ENCODE peak calls at places on chromosomes 3 and 15, in six cellular contexts. One of them, this sample, is unnamed.

GRCh38 chr15:38736686-38737085 is 172.1 kb upstream of the RASGRP1 start:
- DNase-seq in thoracic aorta: no peak
- DNase-seq in dorsolateral prefrontal cortex: no peak
- DNase-seq in right lobe of liver: no peak
- DNase-seq in kidney epithelial cell: no peak
- DNase-seq in choroid plexus epithelial cell: no peak
- DNase-seq in this sample: no peak

GRCh38 chr15:59199775-59200465 is 6.7 kb upstream of the LDHAL6B start:
- DNase-seq in thoracic aorta: no peak
- DNase-seq in dorsolateral prefrontal cortex: no peak
- DNase-seq in right lobe of liver: no peak
- DNase-seq in kidney epithelial cell: peak
- DNase-seq in choroid plexus epithelial cell: peak
- DNase-seq in this sample: no peak

GRCh38 chr15:40137011-40137906 is 23.6 kb upstream of the BUB1B start:
- DNase-seq in thoracic aorta: no peak
- DNase-seq in dorsolateral prefrontal cortex: no peak
- DNase-seq in right lobe of liver: no peak
- DNase-seq in kidney epithelial cell: no peak
- DNase-seq in choroid plexus epithelial cell: no peak
- DNase-seq in this sample: no peak

GRCh38 chr3:179181993-179182551 is 33.9 kb downstream of the PIK3CA start:
- DNase-seq in thoracic aorta: no peak
- DNase-seq in dorsolateral prefrontal cortex: no peak
- DNase-seq in right lobe of liver: no peak
- DNase-seq in kidney epithelial cell: no peak
- DNase-seq in choroid plexus epithelial cell: peak
- DNase-seq in this sample: no peak

GRCh38 chr15:36590838-36591237 is 11.4 kb downstream of the CDIN1 start:
- DNase-seq in thoracic aorta: no peak
- DNase-seq in dorsolateral prefrontal cortex: no peak
- DNase-seq in right lobe of liver: no peak
- DNase-seq in kidney epithelial cell: peak
- DNase-seq in choroid plexus epithelial cell: peak
- DNase-seq in this sample: no peak

GRCh38 chr15:79357566-79357965 is 46.7 kb downstream of the TMED3 start:
- DNase-seq in thoracic aorta: no peak
- DNase-seq in dorsolateral prefrontal cortex: no peak
- DNase-seq in right lobe of liver: no peak
- DNase-seq in kidney epithelial cell: no peak
- DNase-seq in choroid plexus epithelial cell: no peak
- DNase-seq in this sample: no peak

GRCh38 chr3:120098710-120099109 is 4.5 kb upstream of the GSK3B start:
- DNase-seq in thoracic aorta: no peak
- DNase-seq in dorsolateral prefrontal cortex: no peak
- DNase-seq in right lobe of liver: no peak
- DNase-seq in kidney epithelial cell: no peak
- DNase-seq in choroid plexus epithelial cell: no peak
- DNase-seq in this sample: no peak

GRCh38 chr15:99384992-99385669 is 133.8 kb downstream of the LRRC28 start:
- DNase-seq in thoracic aorta: no peak
- DNase-seq in dorsolateral prefrontal cortex: no peak
- DNase-seq in right lobe of liver: no peak
- DNase-seq in kidney epithelial cell: no peak
- DNase-seq in choroid plexus epithelial cell: peak
- DNase-seq in this sample: no peak

GRCh38 chr15:24745276-24745675 is 69.7 kb downstream of the NPAP1 start:
- DNase-seq in thoracic aorta: no peak
- DNase-seq in dorsolateral prefrontal cortex: no peak
- DNase-seq in right lobe of liver: no peak
- DNase-seq in kidney epithelial cell: no peak
- DNase-seq in choroid plexus epithelial cell: no peak
- DNase-seq in this sample: no peak

GRCh38 chr15:26032162-26032846 is 169.2 kb upstream of the ATP10A start:
- DNase-seq in thoracic aorta: no peak
- DNase-seq in dorsolateral prefrontal cortex: no peak
- DNase-seq in right lobe of liver: no peak
- DNase-seq in kidney epithelial cell: no peak
- DNase-seq in choroid plexus epithelial cell: no peak
- DNase-seq in this sample: no peak

GRCh38 chr3:48595526-48596121 is 495 bp upstream of the COL7A1 start:
- DNase-seq in thoracic aorta: peak
- DNase-seq in dorsolateral prefrontal cortex: no peak
- DNase-seq in right lobe of liver: no peak
- DNase-seq in kidney epithelial cell: peak
- DNase-seq in choroid plexus epithelial cell: peak
- DNase-seq in this sample: no peak

GRCh38 chr3:114709102-114709501 is 415.3 kb downstream of the TIGIT start:
- DNase-seq in thoracic aorta: no peak
- DNase-seq in dorsolateral prefrontal cortex: no peak
- DNase-seq in right lobe of liver: no peak
- DNase-seq in kidney epithelial cell: peak
- DNase-seq in choroid plexus epithelial cell: peak
- DNase-seq in this sample: no peak

GRCh38 chr3:79236488-79236887 is 531.3 kb downstream of the ROBO1 start:
- DNase-seq in thoracic aorta: no peak
- DNase-seq in dorsolateral prefrontal cortex: no peak
- DNase-seq in right lobe of liver: no peak
- DNase-seq in kidney epithelial cell: no peak
- DNase-seq in choroid plexus epithelial cell: peak
- DNase-seq in this sample: no peak

GRCh38 chr3:195853930-195854478 is 42.3 kb upstream of the MUC4 start:
- DNase-seq in thoracic aorta: no peak
- DNase-seq in dorsolateral prefrontal cortex: no peak
- DNase-seq in right lobe of liver: no peak
- DNase-seq in kidney epithelial cell: no peak
- DNase-seq in choroid plexus epithelial cell: no peak
- DNase-seq in this sample: no peak

GRCh38 chr3:182793663-182794454 is 555 bp downstream of the ATP11B start:
- DNase-seq in thoracic aorta: no peak
- DNase-seq in dorsolateral prefrontal cortex: no peak
- DNase-seq in right lobe of liver: peak
- DNase-seq in kidney epithelial cell: no peak
- DNase-seq in choroid plexus epithelial cell: peak
- DNase-seq in this sample: peak

GRCh38 chr3:181872887-181873286 is 161.2 kb downstream of the SOX2 start:
- DNase-seq in thoracic aorta: no peak
- DNase-seq in dorsolateral prefrontal cortex: no peak
- DNase-seq in right lobe of liver: no peak
- DNase-seq in kidney epithelial cell: no peak
- DNase-seq in choroid plexus epithelial cell: no peak
- DNase-seq in this sample: no peak

GRCh38 chr3:117645561-117646242 is 936.1 kb downstream of the TUSC7 start:
- DNase-seq in thoracic aorta: no peak
- DNase-seq in dorsolateral prefrontal cortex: no peak
- DNase-seq in right lobe of liver: no peak
- DNase-seq in kidney epithelial cell: no peak
- DNase-seq in choroid plexus epithelial cell: peak
- DNase-seq in this sample: no peak

GRCh38 chr3:57041674-57042073 is 18.8 kb upstream of the SPATA12 start:
- DNase-seq in thoracic aorta: no peak
- DNase-seq in dorsolateral prefrontal cortex: no peak
- DNase-seq in right lobe of liver: no peak
- DNase-seq in kidney epithelial cell: no peak
- DNase-seq in choroid plexus epithelial cell: no peak
- DNase-seq in this sample: no peak

GRCh38 chr15:56598991-56599390 is 134.1 kb upstream of the MNS1 start:
- DNase-seq in thoracic aorta: no peak
- DNase-seq in dorsolateral prefrontal cortex: no peak
- DNase-seq in right lobe of liver: no peak
- DNase-seq in kidney epithelial cell: no peak
- DNase-seq in choroid plexus epithelial cell: peak
- DNase-seq in this sample: no peak

GRCh38 chr3:147384210-147385058 is 21.9 kb downstream of the ZIC4 start:
- DNase-seq in thoracic aorta: no peak
- DNase-seq in dorsolateral prefrontal cortex: no peak
- DNase-seq in right lobe of liver: no peak
- DNase-seq in kidney epithelial cell: no peak
- DNase-seq in choroid plexus epithelial cell: no peak
- DNase-seq in this sample: peak

GRCh38 chr3:127887321-127887720 is 27.7 kb upstream of the KBTBD12 start:
- DNase-seq in thoracic aorta: no peak
- DNase-seq in dorsolateral prefrontal cortex: no peak
- DNase-seq in right lobe of liver: no peak
- DNase-seq in kidney epithelial cell: peak
- DNase-seq in choroid plexus epithelial cell: peak
- DNase-seq in this sample: no peak

GRCh38 chr15:74628949-74629348 is 13.3 kb downstream of the CLK3 start:
- DNase-seq in thoracic aorta: no peak
- DNase-seq in dorsolateral prefrontal cortex: no peak
- DNase-seq in right lobe of liver: no peak
- DNase-seq in kidney epithelial cell: no peak
- DNase-seq in choroid plexus epithelial cell: no peak
- DNase-seq in this sample: no peak

GRCh38 chr3:4730734-4731133 is 237.6 kb downstream of the ITPR1 start:
- DNase-seq in thoracic aorta: no peak
- DNase-seq in dorsolateral prefrontal cortex: no peak
- DNase-seq in right lobe of liver: no peak
- DNase-seq in kidney epithelial cell: no peak
- DNase-seq in choroid plexus epithelial cell: no peak
- DNase-seq in this sample: no peak

GRCh38 chr15:72227192-72227586 is 3.8 kb downstream of the PKM start:
- DNase-seq in thoracic aorta: no peak
- DNase-seq in dorsolateral prefrontal cortex: no peak
- DNase-seq in right lobe of liver: no peak
- DNase-seq in kidney epithelial cell: peak
- DNase-seq in choroid plexus epithelial cell: peak
- DNase-seq in this sample: no peak

GRCh38 chr15:92899910-92900711 is at the start of gene CHD2:
- DNase-seq in thoracic aorta: no peak
- DNase-seq in dorsolateral prefrontal cortex: no peak
- DNase-seq in right lobe of liver: peak
- DNase-seq in kidney epithelial cell: no peak
- DNase-seq in choroid plexus epithelial cell: peak
- DNase-seq in this sample: peak

GRCh38 chr3:126288314-126288713 is 68.9 kb downstream of the KLF15 start:
- DNase-seq in thoracic aorta: no peak
- DNase-seq in dorsolateral prefrontal cortex: no peak
- DNase-seq in right lobe of liver: no peak
- DNase-seq in kidney epithelial cell: no peak
- DNase-seq in choroid plexus epithelial cell: no peak
- DNase-seq in this sample: peak

GRCh38 chr3:115341208-115341607 is 194.1 kb upstream of the ZBTB20 start:
- DNase-seq in thoracic aorta: no peak
- DNase-seq in dorsolateral prefrontal cortex: no peak
- DNase-seq in right lobe of liver: no peak
- DNase-seq in kidney epithelial cell: peak
- DNase-seq in choroid plexus epithelial cell: peak
- DNase-seq in this sample: no peak

GRCh38 chr3:45946307-45946706 is 3.0 kb downstream of the CXCR6 start:
- DNase-seq in thoracic aorta: no peak
- DNase-seq in dorsolateral prefrontal cortex: no peak
- DNase-seq in right lobe of liver: no peak
- DNase-seq in kidney epithelial cell: no peak
- DNase-seq in choroid plexus epithelial cell: no peak
- DNase-seq in this sample: no peak
- TF ChIP-seq CTCF in thoracic aorta: no peak
- TF ChIP-seq CTCF in dorsolateral prefrontal cortex: no peak
- TF ChIP-seq CTCF in right lobe of liver: no peak
- TF ChIP-seq CTCF in kidney epithelial cell: no peak
- TF ChIP-seq CTCF in choroid plexus epithelial cell: peak
- TF ChIP-seq CTCF in this sample: no peak

DNA sequence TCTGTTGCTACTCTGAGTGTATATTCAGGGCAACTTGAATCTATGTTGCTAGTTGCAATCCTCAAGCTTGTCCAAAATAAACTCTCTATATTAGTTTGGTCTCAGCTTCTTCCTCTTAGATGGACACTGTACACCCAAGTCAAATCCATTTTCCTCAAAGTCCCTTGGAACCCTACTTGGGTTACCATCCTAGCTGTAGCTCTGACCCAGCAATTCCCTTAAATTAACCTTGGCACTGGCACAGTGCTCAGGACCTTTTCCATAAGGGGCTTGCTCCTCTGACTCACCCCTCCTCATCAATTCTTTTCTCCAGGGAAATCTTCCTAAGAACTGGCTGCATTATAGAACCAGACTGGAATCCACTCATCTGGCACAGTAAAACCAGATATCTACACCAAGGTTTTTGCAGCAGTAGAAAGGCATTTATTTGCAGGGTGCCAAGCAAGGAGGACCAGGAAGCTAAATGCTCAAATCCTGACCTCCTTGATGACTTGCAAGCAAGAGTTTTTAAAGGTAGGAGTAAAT is 44.9 kb upstream of the B3GALNT1 start:
- DNase-seq in thoracic aorta: no peak
- DNase-seq in dorsolateral prefrontal cortex: no peak
- DNase-seq in right lobe of liver: no peak
- DNase-seq in kidney epithelial cell: no peak
- DNase-seq in choroid plexus epithelial cell: peak
- DNase-seq in this sample: no peak
- TF ChIP-seq CTCF in thoracic aorta: no peak
- TF ChIP-seq CTCF in dorsolateral prefrontal cortex: no peak
- TF ChIP-seq CTCF in right lobe of liver: no peak
- TF ChIP-seq CTCF in kidney epithelial cell: no peak
- TF ChIP-seq CTCF in choroid plexus epithelial cell: no peak
- TF ChIP-seq CTCF in this sample: no peak

GRCh38 chr3:69791111-69791510 is 51.8 kb downstream of the MITF start:
- DNase-seq in thoracic aorta: peak
- DNase-seq in dorsolateral prefrontal cortex: no peak
- DNase-seq in right lobe of liver: no peak
- DNase-seq in kidney epithelial cell: no peak
- DNase-seq in choroid plexus epithelial cell: peak
- DNase-seq in this sample: no peak

GRCh38 chr3:69787436-69788168 is 48.3 kb downstream of the MITF start:
- DNase-seq in thoracic aorta: no peak
- DNase-seq in dorsolateral prefrontal cortex: no peak
- DNase-seq in right lobe of liver: no peak
- DNase-seq in kidney epithelial cell: peak
- DNase-seq in choroid plexus epithelial cell: peak
- DNase-seq in this sample: no peak

GRCh38 chr3:69786854-69787253 is 47.6 kb downstream of the MITF start:
- DNase-seq in thoracic aorta: no peak
- DNase-seq in dorsolateral prefrontal cortex: no peak
- DNase-seq in right lobe of liver: no peak
- DNase-seq in kidney epithelial cell: no peak
- DNase-seq in choroid plexus epithelial cell: no peak
- DNase-seq in this sample: no peak

GRCh38 chr3:69791919-69792399 is 52.7 kb downstream of the MITF start:
- DNase-seq in thoracic aorta: no peak
- DNase-seq in dorsolateral prefrontal cortex: no peak
- DNase-seq in right lobe of liver: no peak
- DNase-seq in kidney epithelial cell: no peak
- DNase-seq in choroid plexus epithelial cell: peak
- DNase-seq in this sample: no peak
- TF ChIP-seq CTCF in thoracic aorta: peak
- TF ChIP-seq CTCF in dorsolateral prefrontal cortex: no peak
- TF ChIP-seq CTCF in right lobe of liver: peak
- TF ChIP-seq CTCF in kidney epithelial cell: peak
- TF ChIP-seq CTCF in choroid plexus epithelial cell: peak
- TF ChIP-seq CTCF in this sample: no peak

DNA sequence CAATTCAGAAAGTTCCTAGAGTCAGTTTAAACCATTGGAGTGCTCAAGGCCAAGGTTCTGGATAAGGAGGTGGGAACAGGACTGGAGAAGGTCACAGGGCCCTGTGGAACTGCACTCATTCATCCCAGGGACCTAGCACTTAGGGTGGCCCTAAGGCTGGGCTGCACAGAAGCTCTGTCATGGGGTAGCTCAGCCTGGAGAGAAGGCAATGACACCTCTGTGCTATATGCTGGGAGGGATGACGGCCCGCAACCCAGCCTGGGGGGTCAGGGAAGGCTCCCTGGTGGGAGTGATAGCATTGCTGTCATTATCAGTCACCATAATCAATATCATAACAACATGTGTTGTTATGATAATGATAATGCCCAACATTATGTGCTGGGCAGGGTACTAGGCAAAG is 13.4 kb downstream of the RBP1 start:
- DNase-seq in thoracic aorta: no peak
- DNase-seq in dorsolateral prefrontal cortex: no peak
- DNase-seq in right lobe of liver: no peak
- DNase-seq in kidney epithelial cell: no peak
- DNase-seq in choroid plexus epithelial cell: no peak
- DNase-seq in this sample: no peak
- TF ChIP-seq CTCF in thoracic aorta: no peak
- TF ChIP-seq CTCF in dorsolateral prefrontal cortex: no peak
- TF ChIP-seq CTCF in right lobe of liver: no peak
- TF ChIP-seq CTCF in kidney epithelial cell: no peak
- TF ChIP-seq CTCF in choroid plexus epithelial cell: no peak
- TF ChIP-seq CTCF in this sample: no peak